ENCODE peak calls at places on chromosomes 11 and 22, in four cellular contexts. One of them, this sample, is unnamed.

GRCh38 chr22:25064894-25065560 is 112.5 kb downstream of the KIAA1671 start:
- DNase-seq in trophoblast cell: peak
- DNase-seq in neuronal stem cell: no peak
- DNase-seq in H9: no peak
- DNase-seq in this sample: peak

GRCh38 chr11:125569913-125570621 is 790 bp downstream of the EI24 start:
- DNase-seq in trophoblast cell: peak
- DNase-seq in neuronal stem cell: no peak
- DNase-seq in H9: no peak
- DNase-seq in this sample: peak

GRCh38 chr11:119237515-119237914 is 31.4 kb downstream of the CBL start:
- DNase-seq in trophoblast cell: no peak
- DNase-seq in neuronal stem cell: no peak
- DNase-seq in H9: no peak
- DNase-seq in this sample: no peak

GRCh38 chr11:120141144-120142071 is 3.5 kb upstream of the TRIM29 start:
- DNase-seq in trophoblast cell: no peak
- DNase-seq in neuronal stem cell: no peak
- DNase-seq in H9: peak
- DNase-seq in this sample: no peak

GRCh38 chr11:132862137-132862536 is 670.2 kb downstream of the OPCML start:
- DNase-seq in trophoblast cell: no peak
- DNase-seq in neuronal stem cell: no peak
- DNase-seq in H9: no peak
- DNase-seq in this sample: no peak

GRCh38 chr22:20084547-20085413 is 4.7 kb downstream of the DGCR8 start:
- DNase-seq in trophoblast cell: peak
- DNase-seq in neuronal stem cell: peak
- DNase-seq in H9: peak
- DNase-seq in this sample: peak

GRCh38 chr11:111045874-111046273 is 199.7 kb upstream of the POU2AF2 start:
- DNase-seq in trophoblast cell: no peak
- DNase-seq in neuronal stem cell: no peak
- DNase-seq in H9: no peak
- DNase-seq in this sample: no peak

GRCh38 chr11:63613517-63614135 is 607 bp downstream of the PLAAT3 start:
- DNase-seq in trophoblast cell: peak
- DNase-seq in neuronal stem cell: no peak
- DNase-seq in H9: peak
- DNase-seq in this sample: peak

GRCh38 chr11:35214792-35215193 is 75.8 kb downstream of the CD44 start:
- DNase-seq in trophoblast cell: peak
- DNase-seq in neuronal stem cell: no peak
- DNase-seq in H9: peak
- DNase-seq in this sample: peak

GRCh38 chr22:49242480-49242879 is 585.2 kb downstream of the BRD1 start:
- DNase-seq in trophoblast cell: no peak
- DNase-seq in neuronal stem cell: no peak
- DNase-seq in H9: peak
- DNase-seq in this sample: no peak

GRCh38 chr11:126114486-126115252 is 52.0 kb upstream of the CDON start:
- DNase-seq in trophoblast cell: no peak
- DNase-seq in neuronal stem cell: no peak
- DNase-seq in H9: no peak
- DNase-seq in this sample: no peak

GRCh38 chr11:125192194-125192593 is 27.6 kb downstream of the PKNOX2 start:
- DNase-seq in trophoblast cell: no peak
- DNase-seq in neuronal stem cell: no peak
- DNase-seq in H9: no peak
- DNase-seq in this sample: peak

GRCh38 chr11:117466966-117467365 is 139.3 kb downstream of the CEP164 start:
- DNase-seq in trophoblast cell: no peak
- DNase-seq in neuronal stem cell: no peak
- DNase-seq in H9: no peak
- DNase-seq in this sample: no peak

GRCh38 chr11:125903753-125904659 is at the start of gene DDX25:
- DNase-seq in trophoblast cell: peak
- DNase-seq in neuronal stem cell: peak
- DNase-seq in H9: peak
- DNase-seq in this sample: peak

GRCh38 chr22:19448076-19448607 is 631 bp upstream of the C22orf39 start:
- DNase-seq in trophoblast cell: peak
- DNase-seq in neuronal stem cell: no peak
- DNase-seq in H9: peak
- DNase-seq in this sample: peak

GRCh38 chr11:1073261-1073724 is 1.4 kb upstream of the MUC2 start:
- DNase-seq in trophoblast cell: no peak
- DNase-seq in neuronal stem cell: no peak
- DNase-seq in H9: no peak
- DNase-seq in this sample: no peak

GRCh38 chr22:50269573-50270301 is 443 bp downstream of the MAPK11 start:
- DNase-seq in trophoblast cell: no peak
- DNase-seq in neuronal stem cell: no peak
- DNase-seq in H9: no peak
- DNase-seq in this sample: no peak

GRCh38 chr11:127627629-127628462 is 627.3 kb upstream of the KIRREL3 start:
- DNase-seq in trophoblast cell: no peak
- DNase-seq in neuronal stem cell: no peak
- DNase-seq in H9: no peak
- DNase-seq in this sample: peak

GRCh38 chr11:67699521-67699920 is 25.1 kb upstream of the ALDH3B2 start:
- DNase-seq in trophoblast cell: no peak
- DNase-seq in neuronal stem cell: no peak
- DNase-seq in H9: no peak
- DNase-seq in this sample: no peak

GRCh38 chr11:47216141-47216798 is 1.5 kb downstream of the DDB2 start:
- DNase-seq in trophoblast cell: peak
- DNase-seq in neuronal stem cell: no peak
- DNase-seq in H9: no peak
- DNase-seq in this sample: peak

GRCh38 chr11:121936375-121936774 is 179.6 kb downstream of the BLID start:
- DNase-seq in trophoblast cell: no peak
- DNase-seq in neuronal stem cell: no peak
- DNase-seq in H9: no peak
- DNase-seq in this sample: no peak

GRCh38 chr11:44746894-44747293 is 20.1 kb downstream of the TSPAN18 start:
- DNase-seq in trophoblast cell: no peak
- DNase-seq in neuronal stem cell: no peak
- DNase-seq in H9: peak
- DNase-seq in this sample: no peak

GRCh38 chr11:877565-877964 is 33.0 kb downstream of the CHID1 start:
- DNase-seq in trophoblast cell: peak
- DNase-seq in neuronal stem cell: no peak
- DNase-seq in H9: peak
- DNase-seq in this sample: peak

GRCh38 chr11:123122341-123122740 is 60.4 kb upstream of the HSPA8 start:
- DNase-seq in trophoblast cell: peak
- DNase-seq in neuronal stem cell: no peak
- DNase-seq in H9: no peak
- DNase-seq in this sample: no peak

GRCh38 chr11:10407055-10407454 is 48.0 kb upstream of the AMPD3 start:
- DNase-seq in trophoblast cell: peak
- DNase-seq in neuronal stem cell: no peak
- DNase-seq in H9: no peak
- DNase-seq in this sample: peak

GRCh38 chr11:61587541-61587941 is 6.7 kb upstream of the SYT7 start:
- DNase-seq in trophoblast cell: no peak
- DNase-seq in neuronal stem cell: peak
- DNase-seq in H9: peak
- DNase-seq in this sample: peak

GRCh38 chr11:117914398-117914761 is 14.8 kb downstream of the TMPRSS13 start:
- DNase-seq in trophoblast cell: no peak
- DNase-seq in neuronal stem cell: no peak
- DNase-seq in H9: peak
- DNase-seq in this sample: no peak

GRCh38 chr22:23904855-23905254 is 10.7 kb downstream of the MIF start:
- DNase-seq in trophoblast cell: no peak
- DNase-seq in neuronal stem cell: no peak
- DNase-seq in H9: no peak
- DNase-seq in this sample: no peak

GRCh38 chr11:67656278-67656922 is 5.9 kb upstream of the ACY3 start:
- DNase-seq in trophoblast cell: no peak
- DNase-seq in neuronal stem cell: no peak
- DNase-seq in H9: no peak
- DNase-seq in this sample: peak

GRCh38 chr11:31106963-31107576 is 262.5 kb downstream of the DCDC1 start:
- DNase-seq in trophoblast cell: peak
- DNase-seq in neuronal stem cell: peak
- DNase-seq in H9: peak
- DNase-seq in this sample: peak

GRCh38 chr11:47007579-47007978 is 71.0 kb downstream of the CSTPP1 start:
- DNase-seq in trophoblast cell: no peak
- DNase-seq in neuronal stem cell: no peak
- DNase-seq in H9: no peak
- DNase-seq in this sample: no peak

GRCh38 chr11:44670814-44671213 is 55.9 kb upstream of the TSPAN18 start:
- DNase-seq in trophoblast cell: no peak
- DNase-seq in neuronal stem cell: no peak
- DNase-seq in H9: no peak
- DNase-seq in this sample: peak

GRCh38 chr11:130729678-130730300 is 186.5 kb downstream of the SNX19 start:
- DNase-seq in trophoblast cell: no peak
- DNase-seq in neuronal stem cell: no peak
- DNase-seq in H9: no peak
- DNase-seq in this sample: no peak

GRCh38 chr22:27662359-27663030 is 139.1 kb downstream of the MN1 start:
- DNase-seq in trophoblast cell: no peak
- DNase-seq in neuronal stem cell: no peak
- DNase-seq in H9: no peak
- DNase-seq in this sample: no peak

GRCh38 chr22:27105142-27106025 is 448.0 kb downstream of the MIAT start:
- DNase-seq in trophoblast cell: peak
- DNase-seq in neuronal stem cell: no peak
- DNase-seq in H9: no peak
- DNase-seq in this sample: no peak

GRCh38 chr11:110764485-110764884 is 52.2 kb upstream of the ARHGAP20 start:
- DNase-seq in trophoblast cell: no peak
- DNase-seq in neuronal stem cell: no peak
- DNase-seq in H9: no peak
- DNase-seq in this sample: no peak

DNA sequence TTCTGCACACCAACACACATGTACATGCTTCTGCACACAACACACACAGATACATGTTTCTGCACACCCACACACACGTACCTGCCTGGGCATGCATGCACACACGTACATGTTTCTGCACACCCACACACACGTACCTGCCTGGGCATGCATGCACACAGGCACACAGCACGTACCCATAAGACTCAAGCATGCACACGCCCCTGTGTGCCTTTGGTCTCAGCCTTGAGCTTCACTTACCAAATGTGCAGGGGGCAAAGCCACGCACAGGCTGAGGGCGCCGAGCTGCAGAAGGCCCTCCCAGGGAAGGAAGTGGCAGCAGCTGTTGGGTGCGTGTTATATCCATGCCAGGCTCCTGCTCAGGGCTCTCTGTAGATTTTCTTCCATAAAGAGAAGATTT is 34.7 kb upstream of the SMIM38 start:
- DNase-seq in trophoblast cell: no peak
- DNase-seq in neuronal stem cell: no peak
- DNase-seq in H9: no peak
- DNase-seq in this sample: no peak
- H2AK5ac ChIP-seq in trophoblast cell: no peak
- H2AK5ac ChIP-seq in neuronal stem cell: peak
- H2AK5ac ChIP-seq in H9: no peak
- H2AK5ac ChIP-seq in this sample: no peak

GRCh38 chr22:45072322-45072903 is 62.6 kb upstream of the PHF21B start:
- DNase-seq in trophoblast cell: peak
- DNase-seq in neuronal stem cell: no peak
- DNase-seq in H9: peak
- DNase-seq in this sample: peak
- H2AK5ac ChIP-seq in trophoblast cell: no peak
- H2AK5ac ChIP-seq in neuronal stem cell: no peak
- H2AK5ac ChIP-seq in H9: no peak
- H2AK5ac ChIP-seq in this sample: no peak

GRCh38 chr11:7167976-7168740 is 79.4 kb downstream of the RBMXL2 start:
- DNase-seq in trophoblast cell: no peak
- DNase-seq in neuronal stem cell: no peak
- DNase-seq in H9: no peak
- DNase-seq in this sample: no peak

GRCh38 chr11:7160814-7161489 is 72.2 kb downstream of the RBMXL2 start:
- DNase-seq in trophoblast cell: no peak
- DNase-seq in neuronal stem cell: no peak
- DNase-seq in H9: no peak
- DNase-seq in this sample: no peak

GRCh38 chr11:7168741-7168990 is 79.9 kb downstream of the RBMXL2 start:
- DNase-seq in trophoblast cell: no peak
- DNase-seq in neuronal stem cell: no peak
- DNase-seq in H9: no peak
- DNase-seq in this sample: no peak

GRCh38 chr11:7170431-7170830 is 81.3 kb upstream of the SYT9 start:
- DNase-seq in trophoblast cell: no peak
- DNase-seq in neuronal stem cell: no peak
- DNase-seq in H9: no peak
- DNase-seq in this sample: no peak

GRCh38 chr11:7165911-7166310 is 77.1 kb downstream of the RBMXL2 start:
- DNase-seq in trophoblast cell: no peak
- DNase-seq in neuronal stem cell: no peak
- DNase-seq in H9: no peak
- DNase-seq in this sample: no peak
- H2AK5ac ChIP-seq in trophoblast cell: no peak
- H2AK5ac ChIP-seq in neuronal stem cell: no peak
- H2AK5ac ChIP-seq in H9: no peak
- H2AK5ac ChIP-seq in this sample: no peak

GRCh38 chr11:16605971-16606783 is 132.3 kb upstream of the C11orf58 start:
- DNase-seq in trophoblast cell: peak
- DNase-seq in neuronal stem cell: peak
- DNase-seq in H9: peak
- DNase-seq in this sample: peak
- H2AK5ac ChIP-seq in trophoblast cell: no peak
- H2AK5ac ChIP-seq in neuronal stem cell: no peak
- H2AK5ac ChIP-seq in H9: no peak
- H2AK5ac ChIP-seq in this sample: no peak

GRCh38 chr11:2190670-2191471 is 19.3 kb upstream of the TH start:
- DNase-seq in trophoblast cell: no peak
- DNase-seq in neuronal stem cell: peak
- DNase-seq in H9: no peak
- DNase-seq in this sample: no peak
- H2AK5ac ChIP-seq in trophoblast cell: no peak
- H2AK5ac ChIP-seq in neuronal stem cell: no peak
- H2AK5ac ChIP-seq in H9: no peak
- H2AK5ac ChIP-seq in this sample: no peak

GRCh38 chr11:66020212-66020611 is 6.1 kb downstream of the CATSPER1 start:
- DNase-seq in trophoblast cell: no peak
- DNase-seq in neuronal stem cell: no peak
- DNase-seq in H9: no peak
- DNase-seq in this sample: no peak
- H2AK5ac ChIP-seq in trophoblast cell: peak
- H2AK5ac ChIP-seq in neuronal stem cell: peak
- H2AK5ac ChIP-seq in H9: no peak
- H2AK5ac ChIP-seq in this sample: no peak

GRCh38 chr11:3989891-3990290 is 104.7 kb upstream of the RRM1 start:
- DNase-seq in trophoblast cell: no peak
- DNase-seq in neuronal stem cell: no peak
- DNase-seq in H9: no peak
- DNase-seq in this sample: no peak
- H2AK5ac ChIP-seq in trophoblast cell: no peak
- H2AK5ac ChIP-seq in neuronal stem cell: no peak
- H2AK5ac ChIP-seq in H9: no peak
- H2AK5ac ChIP-seq in this sample: no peak